ENCODE peak calls at places on chromosome 3, in ten cellular contexts. G, N, P, V, A, M, T, K, J and X are unnamed samples.

GRCh38 chr3:31472479-31473390 is 60.0 kb upstream of the STT3B start:
- DNase-seq in G (no peak), N (no peak), P (no peak), V (no peak), A (no peak), M (no peak), T (no peak), K (no peak), J (no peak), X (no peak)

GRCh38 chr3:140365872-140366697 is 311.8 kb upstream of the TRIM42 start:
- DNase-seq in G (no peak), N (no peak), P (no peak), V (no peak), A (no peak), M (no peak), T (no peak), K (no peak), J (no peak), X (no peak)

GRCh38 chr3:50405249-50405648 is 45.9 kb upstream of the TMEM115 start:
- DNase-seq in G (peak; percentile 85), N (peak; percentile 58), P (no peak), V (peak; percentile 28), A (no peak), M (no peak), T (no peak), K (peak; percentile 4), J (peak; percentile 75), X (no peak)

GRCh38 chr3:106114848-106115247 is 246.0 kb upstream of the CBLB start:
- DNase-seq in G (no peak), N (no peak), P (no peak), V (no peak), A (no peak), M (no peak), T (no peak), K (no peak), J (no peak), X (peak; percentile 20)

GRCh38 chr3:194667363-194667762 is 4.6 kb downstream of the LSG1 start:
- DNase-seq in G (no peak), N (no peak), P (no peak), V (no peak), A (no peak), M (no peak), T (no peak), K (no peak), J (no peak), X (no peak)

GRCh38 chr3:171825222-171825828 is 15.0 kb upstream of the PLD1 start:
- DNase-seq in G (no peak), N (no peak), P (peak; percentile 52), V (no peak), A (no peak), M (no peak), T (no peak), K (no peak), J (no peak), X (no peak)

GRCh38 chr3:120475722-120476385 is 25.1 kb upstream of the FSTL1 start:
- DNase-seq in G (no peak), N (no peak), P (no peak), V (no peak), A (no peak), M (no peak), T (no peak), K (no peak), J (no peak), X (no peak)

GRCh38 chr3:63364495-63364894 is 86.4 kb downstream of the SYNPR start:
- DNase-seq in G (peak; percentile 18), N (no peak), P (no peak), V (peak; percentile 24), A (no peak), M (no peak), T (no peak), K (no peak), J (no peak), X (no peak)

GRCh38 chr3:13753926-13754325 is 125.9 kb downstream of the WNT7A start:
- DNase-seq in G (no peak), N (no peak), P (no peak), V (no peak), A (no peak), M (no peak), T (no peak), K (no peak), J (no peak), X (no peak)